ENCODE peak calls at places on chromosomes 5 and 9, in five cellular contexts. Z is choroid plexus epithelial cell, J is stomach, Y is kidney, B is astrocyte of the spinal cord. L is an unnamed sample.
A peak's percentile ranks its signal among the peaks of the same experiment; 100 is the strongest.

GRCh38 chr5:10630126-10630525 is 66.3 kb downstream of the ANKRD33B start:
- DNase-seq in Z (no peak), J (no peak), Y (no peak), B (no peak), L (no peak)

GRCh38 chr9:137449931-137450537 is 8.9 kb upstream of the ENTPD8 start:
- DNase-seq in Z (no peak), J (no peak), Y (peak; percentile 69), B (no peak), L (no peak)

GRCh38 chr5:151080620-151081425 is at the start of gene TNIP1:
- DNase-seq in Z (peak; percentile 90), J (peak; percentile 96), Y (peak; percentile 97), B (peak; percentile 91), L (peak; percentile 59)

GRCh38 chr9:22452415-22453010 is 5.9 kb downstream of the DMRTA1 start:
- DNase-seq in Z (peak; percentile 65), J (peak; percentile 63), Y (no peak), B (peak; percentile 56), L (no peak)

GRCh38 chr5:122498163-122498562 is 186.1 kb downstream of the SNCAIP start:
- DNase-seq in Z (peak; percentile 22), J (no peak), Y (no peak), B (no peak), L (no peak)

GRCh38 chr5:69024241-69024651 is 69.6 kb upstream of the SLC30A5 start:
- DNase-seq in Z (peak; percentile 67), J (no peak), Y (no peak), B (no peak), L (no peak)

GRCh38 chr5:74641014-74641777 is 668 bp upstream of the ENC1 start:
- DNase-seq in Z (peak; percentile 80), J (peak; percentile 80), Y (peak; percentile 89), B (peak; percentile 87), L (no peak)

GRCh38 chr5:34552129-34552528 is 104.0 kb upstream of the RAI14 start:
- DNase-seq in Z (no peak), J (no peak), Y (no peak), B (no peak), L (no peak)

GRCh38 chr9:93911871-93912554 is 43.1 kb downstream of the BARX1 start:
- DNase-seq in Z (no peak), J (peak; percentile 39), Y (no peak), B (no peak), L (no peak)

GRCh38 chr5:133508845-133509741 is 103.2 kb downstream of the FSTL4 start:
- DNase-seq in Z (no peak), J (no peak), Y (no peak), B (no peak), L (no peak)

GRCh38 chr5:78361226-78361993 is 993 bp downstream of the SCAMP1 start:
- DNase-seq in Z (peak; percentile 63), J (peak; percentile 79), Y (peak; percentile 63), B (peak; percentile 64), L (peak; percentile 62)

GRCh38 chr5:74634611-74635286 is 5.8 kb downstream of the ENC1 start:
- DNase-seq in Z (peak; percentile 39), J (no peak), Y (no peak), B (no peak), L (no peak)

GRCh38 chr9:97889941-97890557 is 32.3 kb downstream of the TRMO start:
- DNase-seq in Z (peak; percentile 35), J (peak; percentile 45), Y (peak; percentile 63), B (no peak), L (no peak)

GRCh38 chr5:61306531-61307195 is 25.4 kb upstream of the ZSWIM6 start:
- DNase-seq in Z (peak; percentile 94), J (no peak), Y (no peak), B (peak; percentile 86), L (no peak)

GRCh38 chr9:30524311-30524710 is 1860.1 kb upstream of the ACO1 start:
- DNase-seq in Z (no peak), J (no peak), Y (no peak), B (no peak), L (no peak)

GRCh38 chr9:85610074-85610855 is 131.5 kb downstream of the AGTPBP1 start:
- DNase-seq in Z (peak; percentile 92), J (no peak), Y (no peak), B (peak; percentile 84), L (peak; percentile 23)

GRCh38 chr5:132422720-132423442 is 53.4 kb downstream of the SLC22A5 start:
- DNase-seq in Z (peak; percentile 58), J (peak; percentile 82), Y (no peak), B (no peak), L (no peak)

GRCh38 chr9:134171316-134172197 is 7.2 kb upstream of the RNU6ATAC start:
- DNase-seq in Z (peak; percentile 52), J (no peak), Y (no peak), B (peak; percentile 24), L (no peak)

GRCh38 chr9:21670374-21670773 is 132.1 kb upstream of the MTAP start:
- DNase-seq in Z (no peak), J (no peak), Y (no peak), B (no peak), L (no peak)

GRCh38 chr5:39376293-39376714 is 12.0 kb upstream of the C9 start:
- DNase-seq in Z (peak; percentile 68), J (no peak), Y (no peak), B (peak; percentile 56), L (peak; percentile 10)

GRCh38 chr5:59673438-59674058 is 220.0 kb downstream of the PDE4D start:
- DNase-seq in Z (peak; percentile 79), J (no peak), Y (no peak), B (peak; percentile 69), L (no peak)

GRCh38 chr9:97307500-97308163 is at the start of gene CCDC180:
- DNase-seq in Z (peak; percentile 48), J (no peak), Y (peak; percentile 74), B (peak; percentile 8), L (peak; percentile 3)

GRCh38 chr5:14405267-14405666 is 176.3 kb upstream of the OTULINL start:
- DNase-seq in Z (no peak), J (no peak), Y (no peak), B (no peak), L (no peak)

GRCh38 chr9:99398241-99398640 is 176.2 kb downstream of the SEC61B start:
- DNase-seq in Z (no peak), J (no peak), Y (no peak), B (no peak), L (no peak)

GRCh38 chr5:68555891-68556689 is 340.5 kb downstream of the PIK3R1 start:
- DNase-seq in Z (no peak), J (no peak), Y (peak; percentile 73), B (no peak), L (no peak)

GRCh38 chr9:126844085-126844484 is 16.4 kb upstream of the ZBTB34 start:
- DNase-seq in Z (peak; percentile 65), J (no peak), Y (no peak), B (peak; percentile 83), L (peak; percentile 48)

DNA sequence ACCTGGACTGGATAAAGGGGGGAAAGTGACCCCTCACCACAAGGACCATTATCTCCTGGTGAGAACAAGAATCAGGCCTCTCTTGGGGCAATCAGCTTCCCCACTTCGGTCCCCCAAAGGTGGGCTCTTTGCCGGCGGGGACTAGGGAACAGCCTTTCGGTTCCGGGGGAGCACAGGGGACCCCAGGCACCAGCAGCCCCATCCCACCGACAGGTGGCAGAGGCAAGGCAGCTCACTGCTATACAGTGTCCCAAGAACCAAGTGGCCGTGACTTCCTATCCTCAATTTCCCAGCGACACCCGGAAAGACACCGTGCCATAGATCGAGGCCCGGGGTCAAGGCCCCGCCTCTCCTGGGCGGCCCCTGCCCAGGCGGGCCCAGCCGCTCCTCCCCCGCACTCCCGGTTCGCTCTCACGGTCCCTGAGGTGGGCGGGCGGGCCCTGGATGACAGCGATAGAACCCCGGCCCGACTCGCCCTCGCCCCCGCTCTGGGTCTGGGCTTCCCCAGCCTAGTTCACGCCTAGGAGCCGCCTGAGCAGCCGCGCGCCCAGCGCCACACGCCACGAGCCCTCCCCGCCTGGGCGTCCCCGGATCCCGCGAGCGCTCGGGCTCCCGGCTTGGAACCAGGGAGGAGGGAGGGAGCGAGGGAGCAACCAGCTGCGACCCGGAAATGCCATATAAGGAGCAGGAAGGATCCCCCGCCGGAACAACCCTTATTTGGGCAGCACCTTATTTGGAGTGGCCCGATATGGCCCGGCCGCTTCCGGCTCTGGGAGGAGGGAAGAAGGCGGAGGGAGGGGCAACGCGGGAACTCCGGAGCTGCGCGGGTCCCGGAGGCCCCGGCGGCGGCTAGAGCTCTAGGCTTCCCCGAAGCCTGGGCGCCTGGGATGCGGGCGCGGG is 641 bp upstream of the EGR1 start:
- DNase-seq in Z (peak; percentile 100), J (peak; percentile 97), Y (peak; percentile 99), B (peak; percentile 99), L (peak; percentile 96)
- TF ChIP-seq CTCF in Z (no peak), J (no peak), Y (no peak), B (no peak), L (no peak)

GRCh38 chr5:174504266-174504726 is 220.1 kb upstream of the MSX2 start:
- DNase-seq in Z (no peak), J (no peak), Y (no peak), B (no peak), L (peak; percentile 39)
- H3K4me3 ChIP-seq in Z (no peak overlapping the region), J (no peak overlapping the region), Y (no peak overlapping the region), B (no peak overlapping the region), L (peak overlapping the region; percentile 23)

DNA sequence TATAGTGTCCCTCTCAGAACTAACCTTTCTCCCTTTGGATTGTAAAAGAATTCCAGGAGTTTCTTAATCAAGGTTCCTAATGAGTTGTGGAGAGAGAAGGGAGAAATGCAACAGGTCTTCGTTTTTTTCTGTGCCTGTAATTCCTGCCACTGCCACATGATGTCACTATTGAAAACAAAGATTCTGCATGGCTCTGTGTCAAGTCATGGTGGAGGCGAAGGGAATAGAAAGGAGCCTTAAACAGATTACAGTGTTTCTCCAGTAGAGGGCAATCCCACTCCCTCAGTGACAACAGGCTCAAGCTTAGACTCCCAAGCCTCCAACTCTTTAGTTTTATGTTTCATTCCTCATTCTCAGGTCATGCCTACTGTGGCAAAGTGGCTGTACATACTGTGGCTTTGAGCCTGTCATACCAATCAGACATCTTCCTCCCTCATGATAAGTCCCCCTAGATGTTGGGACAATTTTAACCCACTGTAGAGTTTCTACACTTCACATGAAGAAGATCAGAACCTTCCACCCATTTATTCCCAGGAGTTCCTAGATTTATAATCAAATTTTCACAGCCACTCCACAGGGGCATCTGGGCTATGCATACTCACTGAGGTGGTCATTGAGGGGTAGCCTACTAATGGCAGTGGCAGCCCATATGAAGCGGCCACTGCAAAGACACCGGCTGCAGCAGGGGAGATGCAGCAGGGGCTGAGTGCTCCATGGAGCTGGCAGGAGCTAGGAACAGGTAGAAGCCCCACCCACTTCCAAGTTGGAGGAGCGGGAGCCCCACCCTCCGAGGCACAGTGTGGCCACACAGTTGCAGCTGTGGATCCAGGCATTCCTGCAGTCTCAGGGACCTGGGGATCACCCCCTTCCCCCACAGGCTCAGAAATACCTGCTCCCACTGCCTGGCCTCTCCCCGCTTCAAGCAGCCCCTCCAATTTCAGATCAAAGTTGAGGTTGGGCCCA is 97.4 kb upstream of the TRIM32 start:
- DNase-seq in Z (peak; percentile 91), J (no peak), Y (no peak), B (peak; percentile 38), L (no peak)
- TF ChIP-seq CTCF in Z (peak; percentile 85), J (peak; percentile 41), Y (peak; percentile 16), B (peak; percentile 55), L (peak; percentile 69)

DNA sequence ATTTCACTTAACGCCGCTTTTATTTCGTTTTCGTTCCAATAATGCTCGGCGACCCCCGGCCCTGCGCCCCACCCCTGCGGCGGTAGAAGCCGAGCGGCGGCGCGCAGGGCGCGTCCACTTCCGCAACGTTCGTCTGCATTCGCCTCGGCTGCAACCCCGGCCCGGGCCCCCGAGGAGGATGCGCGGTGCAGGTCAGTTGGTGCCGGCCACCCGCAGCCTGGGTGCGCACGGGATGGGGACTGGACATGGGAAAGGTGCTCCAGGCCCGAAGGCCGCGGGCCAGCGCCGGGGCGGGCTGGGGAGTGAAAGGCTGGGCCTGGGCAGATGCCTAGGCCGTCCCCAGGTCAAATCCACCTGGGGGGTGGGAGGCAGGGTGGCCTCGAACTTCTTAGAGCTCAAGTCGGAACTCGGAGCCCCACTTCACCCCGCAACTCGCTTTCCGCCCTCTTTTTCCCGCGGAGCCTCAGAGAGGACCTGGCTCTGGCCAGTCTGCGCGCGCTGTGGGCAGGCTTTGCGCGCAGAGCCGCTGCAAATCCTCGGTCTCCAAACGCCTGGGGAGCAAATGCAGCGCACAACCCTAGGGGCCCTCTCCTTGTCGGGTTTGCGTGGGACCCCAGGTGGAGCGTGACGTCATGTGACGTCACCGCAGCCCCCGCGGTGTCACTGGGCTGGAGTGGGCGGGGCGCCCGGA is 3.2 kb downstream of the TLX3 start:
- DNase-seq in Z (no peak), J (no peak), Y (peak; percentile 61), B (peak; percentile 22), L (no peak)
- H3K4me3 ChIP-seq in Z (no peak overlapping the region), J (peak overlapping the region; percentile 39), Y (no peak overlapping the region), B (no peak overlapping the region), L (no peak overlapping the region)